ENCODE peak calls at places on chromosomes 7 and 10, in six cellular contexts. M is AG04450, L is glutamatergic neuron, A is stromal cell of bone marrow, E is RWPE1, Y is midbrain. K is an unnamed sample.

GRCh38 chr10:6766061-6766460 is 186.0 kb upstream of the PRKCQ start:
- DNase-seq in M (no peak), L (no peak), A (peak; percentile 36), E (no peak), Y (no peak), K (no peak)

GRCh38 chr7:158734861-158735260 is 30.3 kb upstream of the NCAPG2 start:
- DNase-seq in M (no peak), L (no peak), A (no peak), E (peak; percentile 34), Y (no peak), K (no peak)

GRCh38 chr10:132861116-132861691 is 75.3 kb upstream of the NKX6-2 start:
- DNase-seq in M (no peak), L (no peak), A (no peak), E (no peak), Y (no peak), K (peak; percentile 52)

GRCh38 chr10:11403116-11403515 is 208.3 kb downstream of the USP6NL start:
- DNase-seq in M (no peak), L (no peak), A (no peak), E (no peak), Y (no peak), K (no peak)

GRCh38 chr7:16646427-16647081 is 573 bp downstream of the BZW2 start:
- DNase-seq in M (no peak), L (peak; percentile 60), A (no peak), E (no peak), Y (no peak), K (no peak)

GRCh38 chr7:73894851-73895441 is 34.0 kb downstream of the TMEM270 start:
- DNase-seq in M (peak; percentile 78), L (no peak), A (peak; percentile 97), E (peak; percentile 61), Y (no peak), K (peak; percentile 76)

GRCh38 chr7:95213809-95214492 is 110.4 kb downstream of the PON1 start:
- DNase-seq in M (no peak), L (no peak), A (peak; percentile 99), E (no peak), Y (peak; percentile 60), K (peak; percentile 86)

GRCh38 chr7:129919492-129919891 is 33.3 kb downstream of the UBE2H start:
- DNase-seq in M (no peak), L (no peak), A (no peak), E (no peak), Y (no peak), K (no peak)

GRCh38 chr10:77616766-77617165 is 20.8 kb downstream of the KCNMA1 start:
- DNase-seq in M (no peak), L (no peak), A (no peak), E (no peak), Y (no peak), K (no peak)

GRCh38 chr7:119197872-119198527 is 973.5 kb downstream of the ANKRD7 start:
- DNase-seq in M (no peak), L (peak; percentile 45), A (peak; percentile 13), E (peak; percentile 12), Y (peak; percentile 4), K (no peak)